ENCODE peak calls at places on chromosomes 5 and 9, in four cellular contexts. Y is PC-3, M is small intestine, D is osteocyte. T is an unnamed sample.

GRCh38 chr9:33044677-33045282 is 19.7 kb downstream of the DNAJA1 start:
- DNase-seq in Y (peak), M (peak), D (no peak), T (no peak)

GRCh38 chr5:96628406-96628805 is 33.8 kb upstream of the CAST start:
- DNase-seq in Y (no peak), D (no peak), M (no peak), T (no peak)

GRCh38 chr5:94288937-94289336 is 329.5 kb downstream of the KIAA0825 start:
- DNase-seq in M (no peak), D (no peak), Y (peak), T (no peak)

GRCh38 chr9:82957526-82958379 is 105.2 kb downstream of the RASEF start:
- DNase-seq in M (no peak), D (no peak), Y (no peak), T (no peak)

GRCh38 chr9:25939116-25939515 is 260.9 kb upstream of the TUSC1 start:
- DNase-seq in D (no peak), Y (no peak), M (no peak), T (no peak)

GRCh38 chr9:36049408-36049807 is 12.7 kb downstream of the RECK start:
- DNase-seq in D (no peak), M (no peak), Y (no peak), T (no peak)

GRCh38 chr5:61171479-61171878 is 9.2 kb upstream of the SMIM15 start:
- DNase-seq in D (no peak), Y (no peak), M (no peak), T (no peak)

GRCh38 chr9:128249558-128249913 is 26.3 kb downstream of the GOLGA2 start:
- DNase-seq in Y (no peak), D (no peak), M (no peak), T (no peak)

GRCh38 chr9:135217836-135218235 is 130.4 kb downstream of the OLFM1 start:
- DNase-seq in Y (no peak), D (no peak), M (no peak), T (no peak)

GRCh38 chr5:32127759-32128158 is 46.4 kb downstream of the GOLPH3 start:
- DNase-seq in M (no peak), Y (no peak), D (no peak), T (no peak)

GRCh38 chr5:77133061-77133758 is 46.1 kb upstream of the ZBED3 start:
- DNase-seq in D (no peak), M (no peak), Y (peak), T (no peak)

GRCh38 chr9:8115570-8115969 is 316.0 kb upstream of the DMAC1 start:
- DNase-seq in Y (no peak), D (no peak), M (no peak), T (no peak)

GRCh38 chr5:154771383-154771901 is 16.3 kb downstream of the LARP1 start:
- DNase-seq in Y (no peak), D (no peak), M (no peak), T (no peak)

GRCh38 chr9:98344581-98344980 is 89.1 kb upstream of the TBC1D2 start:
- DNase-seq in M (no peak), D (no peak), Y (no peak), T (no peak)

GRCh38 chr9:5089737-5090136 is 95.7 kb downstream of the INSL6 start:
- DNase-seq in M (peak), Y (no peak), D (no peak), T (no peak)

GRCh38 chr9:36091028-36091953 is 45.2 kb upstream of the GLIPR2 start:
- DNase-seq in M (peak), D (no peak), Y (peak), T (no peak)

GRCh38 chr5:179974946-179975712 is 67.4 kb upstream of the TBC1D9B start:
- DNase-seq in D (no peak), M (peak), Y (peak), T (no peak)

GRCh38 chr5:15620501-15620900 is 120.5 kb downstream of the FBXL7 start:
- DNase-seq in Y (no peak), D (no peak), M (no peak), T (no peak)

GRCh38 chr9:78144663-78145377 is 91.1 kb upstream of the CEP78 start:
- DNase-seq in D (no peak), Y (no peak), M (no peak), T (no peak)

GRCh38 chr5:149760700-149761187 is 30.6 kb downstream of the PPARGC1B start:
- DNase-seq in M (no peak), Y (no peak), D (no peak), T (no peak)

GRCh38 chr5:115069087-115069968 is 100.4 kb downstream of the TRIM36 start:
- DNase-seq in M (peak), D (no peak), Y (peak), T (no peak)

GRCh38 chr9:132150256-132150655 is 11.6 kb upstream of the NTNG2 start:
- DNase-seq in Y (no peak), D (no peak), M (no peak), T (no peak)

GRCh38 chr5:39569857-39570256 is 145.1 kb upstream of the DAB2 start:
- DNase-seq in M (peak), Y (no peak), D (no peak), T (no peak)

GRCh38 chr5:79149432-79149831 is 37.8 kb downstream of the BHMT start:
- DNase-seq in M (no peak), D (no peak), Y (no peak), T (no peak)

GRCh38 chr9:113011911-113012381 is at the start of gene ZNF883:
- DNase-seq in Y (no peak), M (peak), D (no peak), T (peak)

GRCh38 chr5:15646351-15646750 is 146.4 kb downstream of the FBXL7 start:
- DNase-seq in M (no peak), D (no peak), Y (no peak), T (no peak)

GRCh38 chr5:38780950-38781349 is 64.9 kb upstream of the OSMR start:
- DNase-seq in M (peak), D (no peak), Y (peak), T (no peak)

GRCh38 chr5:80187691-80188090 is 68.2 kb downstream of the SERINC5 start:
- DNase-seq in M (no peak), D (no peak), Y (no peak), T (no peak)

GRCh38 chr5:122429545-122430327 is 117.7 kb downstream of the SNCAIP start:
- DNase-seq in Y (no peak), M (no peak), D (no peak), T (no peak)

GRCh38 chr5:157941616-157942015 is 82.7 kb upstream of the CLINT1 start:
- DNase-seq in Y (peak), D (no peak), M (no peak), T (no peak)

GRCh38 chr5:107217721-107218130 is 453.0 kb downstream of the EFNA5 start:
- DNase-seq in D (no peak), Y (peak), M (no peak), T (no peak)

GRCh38 chr5:137727623-137728022 is 8.3 kb downstream of the KLHL3 start:
- DNase-seq in D (no peak), Y (no peak), M (no peak), T (no peak)

GRCh38 chr9:37229882-37230482 is 109.6 kb downstream of the ZCCHC7 start:
- DNase-seq in Y (peak), D (no peak), M (no peak), T (no peak)

GRCh38 chr5:124951105-124951504 is 204.7 kb upstream of the ZNF608 start:
- DNase-seq in M (no peak), D (no peak), Y (no peak), T (no peak)

GRCh38 chr9:80440724-80441123 is 869.0 kb downstream of the TLE4 start:
- DNase-seq in Y (no peak), M (no peak), D (no peak), T (no peak)

GRCh38 chr9:110464321-110464720 is 115.2 kb downstream of the SVEP1 start:
- DNase-seq in Y (no peak), D (no peak), M (no peak), T (no peak)